ENCODE peak calls at places on chromosomes 12 and 14, in six cellular contexts. A is NCI-H146, U is stomach, J is head of caudate nucleus, Z is epithelial cell of proximal tubule, L is RWPE1. O is an unnamed sample.

GRCh38 chr14:83197271-83197670 is 1663.6 kb upstream of the SEL1L start:
- DNase-seq in Z (no peak), U (no peak), L (no peak), J (peak), A (no peak), O (no peak)

GRCh38 chr14:30826070-30826469 is 48.3 kb upstream of the COCH start:
- DNase-seq in L (no peak), U (no peak), A (no peak), Z (no peak), J (no peak), O (no peak)

GRCh38 chr14:67418368-67419174 is 6.6 kb upstream of the PLEK2 start:
- DNase-seq in L (peak), U (peak), J (no peak), Z (no peak), A (peak), O (no peak)

GRCh38 chr14:95557832-95558231 is 23.0 kb downstream of the GLRX5 start:
- DNase-seq in J (no peak), U (no peak), A (no peak), Z (no peak), L (no peak), O (no peak)

GRCh38 chr14:75972729-75973480 is 8.9 kb downstream of the TGFB3 start:
- DNase-seq in U (no peak), J (no peak), L (no peak), A (peak), Z (no peak), O (no peak)

GRCh38 chr12:53046655-53047220 is 3.1 kb upstream of the TNS2 start:
- DNase-seq in A (peak), L (peak), J (peak), U (peak), Z (no peak), O (peak)

GRCh38 chr14:103056322-103057027 is 874 bp downstream of the CDC42BPB start:
- DNase-seq in L (no peak), A (peak), U (peak), Z (no peak), J (no peak), O (peak)

GRCh38 chr12:39723831-39724230 is 104.2 kb upstream of the ABCD2 start:
- DNase-seq in L (peak), U (no peak), J (peak), Z (no peak), A (no peak), O (peak)

GRCh38 chr14:105526781-105527380 is 498 bp downstream of the TMEM121 start:
- DNase-seq in L (no peak), Z (no peak), U (no peak), A (peak), J (no peak), O (no peak)

GRCh38 chr12:55743131-55743921 is 404 bp downstream of the GDF11 start:
- DNase-seq in U (peak), L (peak), A (peak), Z (no peak), J (peak), O (peak)

GRCh38 chr14:58749066-58749669 is 111.4 kb downstream of the DACT1 start:
- DNase-seq in J (no peak), Z (peak), L (peak), U (peak), A (peak), O (no peak)

GRCh38 chr14:104476437-104476836 is 103.1 kb upstream of the C14orf180 start:
- DNase-seq in A (no peak), L (no peak), U (no peak), Z (no peak), J (no peak), O (no peak)

GRCh38 chr14:78697341-78697740 is 527.2 kb downstream of the NRXN3 start:
- DNase-seq in J (no peak), L (peak), A (peak), Z (peak), U (no peak), O (peak)

GRCh38 chr12:42684171-42685071 is 94.9 kb upstream of the PRICKLE1 start:
- DNase-seq in J (no peak), U (no peak), A (no peak), Z (no peak), L (peak), O (no peak)

GRCh38 chr12:112514456-112514855 is 95.7 kb downstream of the PTPN11 start:
- DNase-seq in J (no peak), L (no peak), A (no peak), U (no peak), Z (no peak), O (no peak)

GRCh38 chr12:82740129-82741000 is 53.7 kb downstream of the TMTC2 start:
- DNase-seq in A (no peak), J (no peak), L (peak), Z (peak), U (no peak), O (no peak)

GRCh38 chr12:96617178-96617577 is 127.8 kb downstream of the CFAP54 start:
- DNase-seq in U (no peak), J (no peak), A (no peak), L (no peak), Z (no peak), O (no peak)

GRCh38 chr14:69547701-69548348 is 26.8 kb downstream of the CCDC177 start:
- DNase-seq in A (peak), Z (no peak), L (no peak), J (peak), U (no peak), O (no peak)

GRCh38 chr12:106248177-106248848 is 493 bp upstream of the CKAP4 start:
- DNase-seq in A (peak), U (peak), Z (no peak), L (peak), J (no peak), O (no peak)

GRCh38 chr12:13121568-13121967 is 18.1 kb upstream of the GSG1 start:
- DNase-seq in A (no peak), Z (no peak), L (no peak), J (no peak), U (no peak), O (no peak)

GRCh38 chr14:68307769-68308168 is 485.1 kb downstream of the ZFP36L1 start:
- DNase-seq in L (no peak), Z (no peak), A (no peak), J (no peak), U (no peak), O (no peak)

GRCh38 chr12:15152456-15152855 is 68.8 kb downstream of the RERG start:
- DNase-seq in L (no peak), A (no peak), Z (no peak), U (no peak), J (no peak), O (no peak)

GRCh38 chr12:80460972-80461371 is 16.9 kb downstream of the PTPRQ start:
- DNase-seq in J (no peak), U (no peak), L (no peak), A (no peak), Z (no peak), O (no peak)

GRCh38 chr12:115859231-115859630 is 418.3 kb downstream of the MED13L start:
- DNase-seq in Z (no peak), L (no peak), U (no peak), A (no peak), J (peak), O (no peak)

GRCh38 chr14:73125746-73126145 is 10.6 kb upstream of the PSEN1 start:
- DNase-seq in U (no peak), L (no peak), A (no peak), Z (no peak), J (no peak), O (no peak)

GRCh38 chr12:51592034-51592705 is 1.1 kb downstream of the SCN8A start:
- DNase-seq in Z (no peak), A (no peak), J (peak), U (no peak), L (no peak), O (no peak)

GRCh38 chr12:38906482-38907170 is 1.2 kb upstream of the CPNE8 start:
- DNase-seq in L (peak), Z (no peak), U (peak), A (peak), J (peak), O (no peak)

GRCh38 chr14:93536945-93537344 is 106.2 kb downstream of the UNC79 start:
- DNase-seq in A (no peak), L (no peak), J (peak), Z (no peak), U (no peak), O (peak)

GRCh38 chr12:30546121-30546520 is 149.5 kb downstream of the IPO8 start:
- DNase-seq in L (no peak), Z (no peak), U (peak), A (no peak), J (no peak), O (no peak)

GRCh38 chr14:101957406-101958234 is 6.8 kb upstream of the DYNC1H1 start:
- DNase-seq in J (no peak), L (no peak), U (no peak), Z (no peak), A (no peak), O (no peak)

GRCh38 chr12:101019667-101020066 is 190.4 kb downstream of the SLC5A8 start:
- DNase-seq in A (no peak), J (no peak), L (peak), U (no peak), Z (no peak), O (no peak)

GRCh38 chr14:38342803-38343202 is 86.9 kb upstream of the CLEC14A start:
- DNase-seq in U (no peak), Z (no peak), A (no peak), J (no peak), L (no peak), O (no peak)

GRCh38 chr14:58730793-58731464 is 93.2 kb downstream of the DACT1 start:
- DNase-seq in L (peak), Z (no peak), A (no peak), U (no peak), J (no peak), O (no peak)

GRCh38 chr14:105089746-105090492 is 24.7 kb upstream of the GPR132 start:
- DNase-seq in L (no peak), Z (no peak), J (no peak), A (no peak), U (no peak), O (no peak)

GRCh38 chr14:69337984-69338383 is 60.1 kb downstream of the ERH start:
- DNase-seq in J (no peak), L (no peak), U (no peak), A (no peak), Z (no peak), O (no peak)

GRCh38 chr12:56565510-56566101 is 44.0 kb downstream of the RBMS2 start:
- DNase-seq in Z (peak), A (peak), J (no peak), U (peak), L (no peak), O (peak)

GRCh38 chr12:116135209-116135930 is 142.1 kb downstream of the MED13L start:
- DNase-seq in L (peak), Z (peak), U (no peak), A (no peak), J (no peak), O (no peak)

O was measured in COR-L47.